ENCODE peak calls at places on chromosomes 7 and 10, in six cellular contexts. One of them, this sample, is unnamed.
A peak's percentile ranks its signal among the peaks of the same experiment; 100 is the strongest.

GRCh38 chr10:130862626-130863025 is 448.9 kb downstream of the TCERG1L start:
- DNase-seq in pancreas: no peak
- DNase-seq in neural progenitor cell: no peak
- DNase-seq in Right ventricle myocardium superior: no peak
- DNase-seq in neuronal stem cell: no peak
- DNase-seq in colonic mucosa: no peak
- DNase-seq in this sample: no peak

GRCh38 chr10:14474656-14475055 is 143.9 kb upstream of the FRMD4A start:
- DNase-seq in pancreas: no peak
- DNase-seq in neural progenitor cell: no peak
- DNase-seq in Right ventricle myocardium superior: no peak
- DNase-seq in neuronal stem cell: no peak
- DNase-seq in colonic mucosa: no peak
- DNase-seq in this sample: no peak

GRCh38 chr10:56624082-56624481 is 263.0 kb upstream of the ZWINT start:
- DNase-seq in pancreas: no peak
- DNase-seq in neural progenitor cell: no peak
- DNase-seq in Right ventricle myocardium superior: no peak
- DNase-seq in neuronal stem cell: no peak
- DNase-seq in colonic mucosa: no peak
- DNase-seq in this sample: no peak

GRCh38 chr10:62159357-62159756 is 109.3 kb downstream of the RTKN2 start:
- DNase-seq in pancreas: no peak
- DNase-seq in neural progenitor cell: no peak
- DNase-seq in Right ventricle myocardium superior: no peak
- DNase-seq in neuronal stem cell: no peak
- DNase-seq in colonic mucosa: no peak
- DNase-seq in this sample: no peak

GRCh38 chr10:24731942-24732341 is 8.3 kb upstream of the ARHGAP21 start:
- DNase-seq in pancreas: no peak
- DNase-seq in neural progenitor cell: no peak
- DNase-seq in Right ventricle myocardium superior: no peak
- DNase-seq in neuronal stem cell: no peak
- DNase-seq in colonic mucosa: no peak
- DNase-seq in this sample: no peak

GRCh38 chr10:117075064-117075463 is 63.0 kb downstream of the VAX1 start:
- DNase-seq in pancreas: no peak
- DNase-seq in neural progenitor cell: no peak
- DNase-seq in Right ventricle myocardium superior: no peak
- DNase-seq in neuronal stem cell: no peak
- DNase-seq in colonic mucosa: no peak
- DNase-seq in this sample: no peak

GRCh38 chr7:158101821-158102450 is 485.7 kb downstream of the PTPRN2 start:
- DNase-seq in pancreas: no peak
- DNase-seq in neural progenitor cell: no peak
- DNase-seq in Right ventricle myocardium superior: peak; percentile 35
- DNase-seq in neuronal stem cell: no peak
- DNase-seq in colonic mucosa: no peak
- DNase-seq in this sample: no peak

GRCh38 chr10:112080284-112080683 is 103.3 kb downstream of the GPAM start:
- DNase-seq in pancreas: no peak
- DNase-seq in neural progenitor cell: peak; percentile 44
- DNase-seq in Right ventricle myocardium superior: no peak
- DNase-seq in neuronal stem cell: no peak
- DNase-seq in colonic mucosa: no peak
- DNase-seq in this sample: no peak

GRCh38 chr10:21517983-21518628 is 7.4 kb downstream of the SKIDA1 start:
- DNase-seq in pancreas: no peak
- DNase-seq in neural progenitor cell: peak; percentile 67
- DNase-seq in Right ventricle myocardium superior: no peak
- DNase-seq in neuronal stem cell: no peak
- DNase-seq in colonic mucosa: no peak
- DNase-seq in this sample: no peak

GRCh38 chr7:118153551-118154177 is 30.3 kb upstream of the LSM8 start:
- DNase-seq in pancreas: no peak
- DNase-seq in neural progenitor cell: peak; percentile 54
- DNase-seq in Right ventricle myocardium superior: no peak
- DNase-seq in neuronal stem cell: peak; percentile 8
- DNase-seq in colonic mucosa: peak; percentile 36
- DNase-seq in this sample: no peak

GRCh38 chr7:71682841-71683341 is 550.9 kb downstream of the GALNT17 start:
- DNase-seq in pancreas: no peak
- DNase-seq in neural progenitor cell: peak; percentile 90
- DNase-seq in Right ventricle myocardium superior: no peak
- DNase-seq in neuronal stem cell: peak; percentile 48
- DNase-seq in colonic mucosa: no peak
- DNase-seq in this sample: no peak